ENCODE peak calls at places on chromosome 20, in eight cellular contexts. One of them, this sample, is unnamed.

GRCh38 chr20:29878281-29878741 is 1379.2 kb upstream of the DEFB115 start:
- DNase-seq in hepatocyte: no peak
- DNase-seq in vagina: peak; percentile 98
- DNase-seq in left ventricle myocardium inferior: no peak
- DNase-seq in tibial artery: no peak
- DNase-seq in RWPE2: peak; percentile 85
- DNase-seq in fibroblast of the aortic adventitia: no peak
- DNase-seq in cardiac fibroblast: peak; percentile 23
- DNase-seq in this sample: peak; percentile 11

GRCh38 chr20:49969946-49970345 is 12.8 kb upstream of the SNAI1 start:
- DNase-seq in RWPE2: peak; percentile 93
- DNase-seq in cardiac fibroblast: no peak
- DNase-seq in fibroblast of the aortic adventitia: no peak
- DNase-seq in vagina: no peak
- DNase-seq in left ventricle myocardium inferior: no peak
- DNase-seq in hepatocyte: peak; percentile 47
- DNase-seq in tibial artery: no peak
- DNase-seq in this sample: no peak

GRCh38 chr20:48025061-48025515 is 239.8 kb upstream of the SULF2 start:
- DNase-seq in tibial artery: peak; percentile 48
- DNase-seq in fibroblast of the aortic adventitia: peak; percentile 76
- DNase-seq in left ventricle myocardium inferior: no peak
- DNase-seq in cardiac fibroblast: peak; percentile 21
- DNase-seq in vagina: no peak
- DNase-seq in hepatocyte: peak; percentile 45
- DNase-seq in RWPE2: peak; percentile 92
- DNase-seq in this sample: peak; percentile 52

GRCh38 chr20:49870261-49870660 is 45.1 kb downstream of the SPATA2 start:
- DNase-seq in hepatocyte: no peak
- DNase-seq in tibial artery: no peak
- DNase-seq in RWPE2: no peak
- DNase-seq in fibroblast of the aortic adventitia: no peak
- DNase-seq in cardiac fibroblast: no peak
- DNase-seq in left ventricle myocardium inferior: no peak
- DNase-seq in vagina: no peak
- DNase-seq in this sample: no peak

GRCh38 chr20:61437280-61438206 is 185.5 kb downstream of the CDH4 start:
- DNase-seq in cardiac fibroblast: peak; percentile 96
- DNase-seq in tibial artery: no peak
- DNase-seq in vagina: no peak
- DNase-seq in left ventricle myocardium inferior: peak; percentile 21
- DNase-seq in RWPE2: peak; percentile 70
- DNase-seq in hepatocyte: no peak
- DNase-seq in fibroblast of the aortic adventitia: peak; percentile 94
- DNase-seq in this sample: no peak

GRCh38 chr20:32191873-32192272 is 15.7 kb downstream of the PLAGL2 start:
- DNase-seq in vagina: no peak
- DNase-seq in left ventricle myocardium inferior: no peak
- DNase-seq in tibial artery: no peak
- DNase-seq in RWPE2: peak; percentile 27
- DNase-seq in hepatocyte: no peak
- DNase-seq in cardiac fibroblast: peak; percentile 14
- DNase-seq in fibroblast of the aortic adventitia: no peak
- DNase-seq in this sample: no peak

GRCh38 chr20:20005381-20005780 is 11.8 kb upstream of the NAA20 start:
- DNase-seq in cardiac fibroblast: no peak
- DNase-seq in vagina: no peak
- DNase-seq in RWPE2: no peak
- DNase-seq in left ventricle myocardium inferior: no peak
- DNase-seq in hepatocyte: no peak
- DNase-seq in fibroblast of the aortic adventitia: no peak
- DNase-seq in tibial artery: no peak
- DNase-seq in this sample: no peak

GRCh38 chr20:13212750-13213149 is 8.3 kb upstream of the ISM1 start:
- DNase-seq in hepatocyte: no peak
- DNase-seq in left ventricle myocardium inferior: no peak
- DNase-seq in cardiac fibroblast: no peak
- DNase-seq in fibroblast of the aortic adventitia: no peak
- DNase-seq in RWPE2: no peak
- DNase-seq in vagina: no peak
- DNase-seq in tibial artery: no peak
- DNase-seq in this sample: peak; percentile 40

GRCh38 chr20:43029161-43029560 is 160.5 kb downstream of the PTPRT start:
- DNase-seq in vagina: no peak
- DNase-seq in cardiac fibroblast: no peak
- DNase-seq in tibial artery: no peak
- DNase-seq in fibroblast of the aortic adventitia: no peak
- DNase-seq in RWPE2: peak; percentile 38
- DNase-seq in left ventricle myocardium inferior: no peak
- DNase-seq in hepatocyte: no peak
- DNase-seq in this sample: no peak

GRCh38 chr20:39877792-39878191 is 811.2 kb downstream of the MAFB start:
- DNase-seq in vagina: no peak
- DNase-seq in hepatocyte: no peak
- DNase-seq in tibial artery: no peak
- DNase-seq in RWPE2: no peak
- DNase-seq in cardiac fibroblast: no peak
- DNase-seq in fibroblast of the aortic adventitia: no peak
- DNase-seq in left ventricle myocardium inferior: no peak
- DNase-seq in this sample: no peak

GRCh38 chr20:4893709-4894108 is 107.6 kb downstream of the SLC23A2 start:
- DNase-seq in left ventricle myocardium inferior: no peak
- DNase-seq in tibial artery: no peak
- DNase-seq in fibroblast of the aortic adventitia: no peak
- DNase-seq in hepatocyte: no peak
- DNase-seq in RWPE2: no peak
- DNase-seq in cardiac fibroblast: no peak
- DNase-seq in vagina: no peak
- DNase-seq in this sample: no peak

GRCh38 chr20:9985773-9986172 is 49.0 kb upstream of the ANKEF1 start:
- DNase-seq in cardiac fibroblast: no peak
- DNase-seq in vagina: no peak
- DNase-seq in fibroblast of the aortic adventitia: no peak
- DNase-seq in hepatocyte: no peak
- DNase-seq in tibial artery: no peak
- DNase-seq in RWPE2: no peak
- DNase-seq in left ventricle myocardium inferior: no peak
- DNase-seq in this sample: no peak

GRCh38 chr20:61630240-61630650 is 378.2 kb downstream of the CDH4 start:
- DNase-seq in RWPE2: peak; percentile 82
- DNase-seq in tibial artery: no peak
- DNase-seq in cardiac fibroblast: no peak
- DNase-seq in fibroblast of the aortic adventitia: no peak
- DNase-seq in vagina: no peak
- DNase-seq in left ventricle myocardium inferior: no peak
- DNase-seq in hepatocyte: no peak
- DNase-seq in this sample: no peak

GRCh38 chr20:50592282-50593004 is 82.3 kb downstream of the PTPN1 start:
- DNase-seq in left ventricle myocardium inferior: peak; percentile 73
- DNase-seq in hepatocyte: no peak
- DNase-seq in RWPE2: peak; percentile 73
- DNase-seq in vagina: no peak
- DNase-seq in fibroblast of the aortic adventitia: no peak
- DNase-seq in tibial artery: no peak
- DNase-seq in cardiac fibroblast: no peak
- DNase-seq in this sample: no peak

GRCh38 chr20:40797425-40797824 is 108.4 kb upstream of the MAFB start:
- DNase-seq in left ventricle myocardium inferior: no peak
- DNase-seq in tibial artery: no peak
- DNase-seq in RWPE2: peak; percentile 22
- DNase-seq in fibroblast of the aortic adventitia: peak; percentile 55
- DNase-seq in hepatocyte: peak; percentile 44
- DNase-seq in vagina: peak; percentile 28
- DNase-seq in cardiac fibroblast: peak; percentile 15
- DNase-seq in this sample: peak; percentile 28

GRCh38 chr20:40710608-40711007 is 21.6 kb upstream of the MAFB start:
- DNase-seq in tibial artery: no peak
- DNase-seq in hepatocyte: no peak
- DNase-seq in cardiac fibroblast: peak; percentile 7
- DNase-seq in fibroblast of the aortic adventitia: no peak
- DNase-seq in left ventricle myocardium inferior: no peak
- DNase-seq in vagina: no peak
- DNase-seq in RWPE2: peak; percentile 52
- DNase-seq in this sample: no peak

GRCh38 chr20:61220131-61220530 is 31.9 kb upstream of the CDH4 start:
- DNase-seq in hepatocyte: peak; percentile 23
- DNase-seq in RWPE2: peak; percentile 77
- DNase-seq in tibial artery: no peak
- DNase-seq in cardiac fibroblast: no peak
- DNase-seq in vagina: no peak
- DNase-seq in left ventricle myocardium inferior: no peak
- DNase-seq in fibroblast of the aortic adventitia: no peak
- DNase-seq in this sample: no peak

GRCh38 chr20:45361794-45362193 is 1.2 kb upstream of the SYS1 start:
- DNase-seq in cardiac fibroblast: no peak
- DNase-seq in left ventricle myocardium inferior: no peak
- DNase-seq in tibial artery: no peak
- DNase-seq in RWPE2: no peak
- DNase-seq in hepatocyte: no peak
- DNase-seq in vagina: no peak
- DNase-seq in fibroblast of the aortic adventitia: no peak
- DNase-seq in this sample: no peak

GRCh38 chr20:45355685-45356084 is 7.3 kb upstream of the SYS1 start:
- DNase-seq in RWPE2: no peak
- DNase-seq in tibial artery: no peak
- DNase-seq in vagina: no peak
- DNase-seq in cardiac fibroblast: no peak
- DNase-seq in hepatocyte: no peak
- DNase-seq in fibroblast of the aortic adventitia: no peak
- DNase-seq in left ventricle myocardium inferior: no peak
- DNase-seq in this sample: no peak

GRCh38 chr20:45358282-45359068 is 4.5 kb upstream of the SYS1 start:
- DNase-seq in cardiac fibroblast: peak; percentile 88
- DNase-seq in vagina: no peak
- DNase-seq in hepatocyte: no peak
- DNase-seq in fibroblast of the aortic adventitia: peak; percentile 84
- DNase-seq in left ventricle myocardium inferior: peak; percentile 73
- DNase-seq in RWPE2: peak; percentile 80
- DNase-seq in tibial artery: peak; percentile 94
- DNase-seq in this sample: no peak

GRCh38 chr20:45359406-45360148 is 3.4 kb upstream of the SYS1 start:
- DNase-seq in RWPE2: peak; percentile 98
- DNase-seq in cardiac fibroblast: peak; percentile 75
- DNase-seq in tibial artery: no peak
- DNase-seq in vagina: no peak
- DNase-seq in fibroblast of the aortic adventitia: peak; percentile 67
- DNase-seq in hepatocyte: peak; percentile 65
- DNase-seq in left ventricle myocardium inferior: no peak
- DNase-seq in this sample: peak; percentile 25

DNA sequence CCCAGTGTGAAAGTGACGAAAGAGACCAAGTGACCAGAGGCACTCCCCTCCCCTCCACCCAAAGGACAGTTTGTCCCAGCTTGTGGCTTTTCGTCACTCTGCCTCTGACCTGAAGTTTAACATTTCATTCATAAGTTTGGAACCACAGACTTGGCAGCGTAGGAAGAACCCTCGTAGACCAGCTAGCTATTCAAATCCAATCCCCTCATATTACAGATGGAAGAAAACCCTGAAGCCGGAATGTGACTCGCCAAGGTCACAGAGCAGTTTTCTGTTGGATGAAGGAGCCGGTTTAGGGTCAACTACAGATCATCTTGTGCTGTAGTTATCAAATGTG is 3.9 kb upstream of the SYS1 start:
- DNase-seq in cardiac fibroblast: peak; percentile 80
- DNase-seq in left ventricle myocardium inferior: peak; percentile 49
- DNase-seq in tibial artery: peak; percentile 83
- DNase-seq in vagina: no peak
- DNase-seq in fibroblast of the aortic adventitia: no peak
- DNase-seq in RWPE2: no peak
- DNase-seq in hepatocyte: no peak
- DNase-seq in this sample: no peak
- H3K4me3 ChIP-seq in cardiac fibroblast: no peak overlapping the region
- H3K4me3 ChIP-seq in left ventricle myocardium inferior: no peak overlapping the region
- H3K4me3 ChIP-seq in tibial artery: no peak overlapping the region
- H3K4me3 ChIP-seq in vagina: no peak overlapping the region
- H3K4me3 ChIP-seq in fibroblast of the aortic adventitia: no peak overlapping the region
- H3K4me3 ChIP-seq in RWPE2: no peak overlapping the region
- H3K4me3 ChIP-seq in hepatocyte: no peak overlapping the region
- H3K4me3 ChIP-seq in this sample: no peak overlapping the region

GRCh38 chr20:38167466-38167850 is 2.4 kb upstream of the TGM2 start:
- DNase-seq in cardiac fibroblast: no peak
- DNase-seq in hepatocyte: no peak
- DNase-seq in vagina: no peak
- DNase-seq in fibroblast of the aortic adventitia: no peak
- DNase-seq in RWPE2: no peak
- DNase-seq in tibial artery: no peak
- DNase-seq in left ventricle myocardium inferior: no peak
- DNase-seq in this sample: no peak

GRCh38 chr20:38165089-38165965 is at the start of gene TGM2:
- DNase-seq in fibroblast of the aortic adventitia: peak; percentile 65
- DNase-seq in tibial artery: peak; percentile 71
- DNase-seq in hepatocyte: peak; percentile 92
- DNase-seq in RWPE2: no peak
- DNase-seq in left ventricle myocardium inferior: peak; percentile 86
- DNase-seq in cardiac fibroblast: peak; percentile 68
- DNase-seq in vagina: no peak
- DNase-seq in this sample: peak; percentile 85

GRCh38 chr20:38164624-38165088 is 414 bp downstream of the TGM2 start:
- DNase-seq in hepatocyte: no peak
- DNase-seq in cardiac fibroblast: no peak
- DNase-seq in tibial artery: peak; percentile 33
- DNase-seq in left ventricle myocardium inferior: no peak
- DNase-seq in vagina: no peak
- DNase-seq in fibroblast of the aortic adventitia: no peak
- DNase-seq in RWPE2: peak; percentile 77
- DNase-seq in this sample: no peak

GRCh38 chr20:38166707-38167233 is 1.7 kb upstream of the TGM2 start:
- DNase-seq in cardiac fibroblast: no peak
- DNase-seq in RWPE2: no peak
- DNase-seq in fibroblast of the aortic adventitia: no peak
- DNase-seq in vagina: no peak
- DNase-seq in tibial artery: no peak
- DNase-seq in hepatocyte: no peak
- DNase-seq in left ventricle myocardium inferior: no peak
- DNase-seq in this sample: no peak

GRCh38 chr20:38165966-38166706 is 1.1 kb upstream of the TGM2 start:
- DNase-seq in tibial artery: no peak
- DNase-seq in RWPE2: no peak
- DNase-seq in hepatocyte: no peak
- DNase-seq in vagina: no peak
- DNase-seq in left ventricle myocardium inferior: no peak
- DNase-seq in fibroblast of the aortic adventitia: peak; percentile 24
- DNase-seq in cardiac fibroblast: peak; percentile 46
- DNase-seq in this sample: no peak
- TF ChIP-seq CTCF in tibial artery: no peak
- TF ChIP-seq CTCF in RWPE2: no peak
- TF ChIP-seq CTCF in hepatocyte: no peak
- TF ChIP-seq CTCF in vagina: no peak
- TF ChIP-seq CTCF in left ventricle myocardium inferior: no peak
- TF ChIP-seq CTCF in fibroblast of the aortic adventitia: no peak
- TF ChIP-seq CTCF in cardiac fibroblast: no peak
- TF ChIP-seq CTCF in this sample: no peak

GRCh38 chr20:63006611-63007471 is at the start of gene BHLHE23:
- DNase-seq in hepatocyte: peak; percentile 35
- DNase-seq in left ventricle myocardium inferior: peak; percentile 30
- DNase-seq in tibial artery: no peak
- DNase-seq in RWPE2: no peak
- DNase-seq in fibroblast of the aortic adventitia: no peak
- DNase-seq in cardiac fibroblast: no peak
- DNase-seq in vagina: no peak
- DNase-seq in this sample: no peak
- H3K4me3 ChIP-seq in hepatocyte: no peak within 1 kb of the TSS
- H3K4me3 ChIP-seq in left ventricle myocardium inferior: peak within 1 kb of the TSS; percentile 52
- H3K4me3 ChIP-seq in tibial artery: no peak within 1 kb of the TSS
- H3K4me3 ChIP-seq in RWPE2: no peak within 1 kb of the TSS
- H3K4me3 ChIP-seq in fibroblast of the aortic adventitia: no peak within 1 kb of the TSS
- H3K4me3 ChIP-seq in cardiac fibroblast: no peak within 1 kb of the TSS
- H3K4me3 ChIP-seq in vagina: no peak within 1 kb of the TSS
- H3K4me3 ChIP-seq in this sample: no peak within 1 kb of the TSS

GRCh38 chr20:23078994-23079364 is 7.1 kb downstream of the CD93 start:
- DNase-seq in cardiac fibroblast: no peak
- DNase-seq in RWPE2: no peak
- DNase-seq in fibroblast of the aortic adventitia: no peak
- DNase-seq in vagina: no peak
- DNase-seq in left ventricle myocardium inferior: no peak
- DNase-seq in hepatocyte: no peak
- DNase-seq in tibial artery: no peak
- DNase-seq in this sample: peak; percentile 12
- TF ChIP-seq CTCF in cardiac fibroblast: peak; percentile 9
- TF ChIP-seq CTCF in RWPE2: no peak
- TF ChIP-seq CTCF in fibroblast of the aortic adventitia: no peak
- TF ChIP-seq CTCF in vagina: no peak
- TF ChIP-seq CTCF in left ventricle myocardium inferior: no peak
- TF ChIP-seq CTCF in hepatocyte: no peak
- TF ChIP-seq CTCF in tibial artery: no peak
- TF ChIP-seq CTCF in this sample: peak; percentile 50